ENCODE peak calls at places on chromosomes 13 and 19, in eight cellular contexts. Q is CD8-positive, alpha-beta memory T cell; C is aorta; J is CD4-positive, CD25-positive, alpha-beta regulatory T cell; R is epithelial cell of prostate; Z is heart left ventricle; B is substantia nigra; D is endodermal cell. P is an unnamed sample.

GRCh38 chr13:65789815-65790214 is 1440.3 kb downstream of the PCDH9 start:
- DNase-seq in Q (no peak), C (no peak), J (no peak), R (no peak), Z (no peak), B (no peak), D (no peak), P (no peak)

GRCh38 chr13:40446365-40446764 is 220.1 kb downstream of the FOXO1 start:
- DNase-seq in Q (no peak), C (no peak), J (no peak), R (no peak), Z (no peak), B (no peak), D (no peak), P (no peak)

GRCh38 chr19:12611361-12611699 is 610 bp downstream of the ZNF791 start:
- DNase-seq in Q (no peak), C (peak; percentile 89), J (no peak), R (no peak), Z (peak; percentile 69), B (peak; percentile 43), D (peak; percentile 86), P (peak; percentile 67)

GRCh38 chr19:35549174-35549788 is 3.9 kb downstream of the TMEM147 start:
- DNase-seq in Q (peak; percentile 48), C (no peak), J (peak; percentile 63), R (no peak), Z (no peak), B (peak; percentile 37), D (peak; percentile 88), P (no peak)

GRCh38 chr13:73492811-73493210 is 434.0 kb downstream of the KLF5 start:
- DNase-seq in Q (no peak), C (no peak), J (no peak), R (no peak), Z (no peak), B (no peak), D (no peak), P (no peak)

GRCh38 chr13:99422556-99423220 is 78.6 kb upstream of the TM9SF2 start:
- DNase-seq in Q (no peak), C (no peak), J (no peak), R (no peak), Z (no peak), B (no peak), D (no peak), P (no peak)

GRCh38 chr19:51572415-51572814 is 1.3 kb downstream of the ZNF175 start:
- DNase-seq in Q (no peak), C (no peak), J (no peak), R (no peak), Z (no peak), B (no peak), D (no peak), P (no peak)

GRCh38 chr19:52237771-52238400 is 31.5 kb upstream of the ZNF766 start:
- DNase-seq in Q (peak; percentile 38), C (no peak), J (peak; percentile 43), R (no peak), Z (no peak), B (peak; percentile 26), D (peak; percentile 84), P (peak; percentile 53)

GRCh38 chr19:29843180-29844051 is 31.6 kb downstream of the CCNE1 start:
- DNase-seq in Q (peak; percentile 8), C (peak; percentile 78), J (peak; percentile 19), R (no peak), Z (no peak), B (no peak), D (peak; percentile 71), P (peak; percentile 52)

GRCh38 chr19:54626757-54627156 is 3.5 kb upstream of the LILRB1 start:
- DNase-seq in Q (no peak), C (no peak), J (no peak), R (no peak), Z (no peak), B (no peak), D (no peak), P (no peak)

GRCh38 chr13:113486698-113487097 is 3.8 kb downstream of the DCUN1D2 start:
- DNase-seq in Q (no peak), C (no peak), J (no peak), R (no peak), Z (no peak), B (no peak), D (no peak), P (no peak)

GRCh38 chr13:106916329-106916728 is 348.4 kb upstream of the ARGLU1 start:
- DNase-seq in Q (no peak), C (no peak), J (no peak), R (no peak), Z (no peak), B (no peak), D (no peak), P (no peak)

GRCh38 chr13:100100115-100100879 is 11.4 kb downstream of the PCCA start:
- DNase-seq in Q (no peak), C (no peak), J (no peak), R (peak; percentile 51), Z (no peak), B (no peak), D (no peak), P (no peak)

GRCh38 chr13:96948127-96948526 is 46.1 kb downstream of the OXGR1 start:
- DNase-seq in Q (no peak), C (no peak), J (no peak), R (no peak), Z (no peak), B (no peak), D (no peak), P (no peak)
- H3K27ac ChIP-seq in Q (no peak overlapping the region), C (no peak overlapping the region), J (no peak overlapping the region), R (no peak overlapping the region), Z (no peak overlapping the region), B (no peak overlapping the region), D (no peak overlapping the region), P (no peak overlapping the region)

GRCh38 chr19:47065242-47065641 is 16.8 kb upstream of the TMEM160 start:
- DNase-seq in Q (no peak), C (no peak), J (no peak), R (no peak), Z (no peak), B (no peak), D (peak; percentile 44), P (no peak)
- H3K27ac ChIP-seq in Q (no peak overlapping the region), C (no peak overlapping the region), J (no peak overlapping the region), R (no peak overlapping the region), Z (no peak overlapping the region), B (no peak overlapping the region), D (no peak overlapping the region), P (no peak overlapping the region)

DNA sequence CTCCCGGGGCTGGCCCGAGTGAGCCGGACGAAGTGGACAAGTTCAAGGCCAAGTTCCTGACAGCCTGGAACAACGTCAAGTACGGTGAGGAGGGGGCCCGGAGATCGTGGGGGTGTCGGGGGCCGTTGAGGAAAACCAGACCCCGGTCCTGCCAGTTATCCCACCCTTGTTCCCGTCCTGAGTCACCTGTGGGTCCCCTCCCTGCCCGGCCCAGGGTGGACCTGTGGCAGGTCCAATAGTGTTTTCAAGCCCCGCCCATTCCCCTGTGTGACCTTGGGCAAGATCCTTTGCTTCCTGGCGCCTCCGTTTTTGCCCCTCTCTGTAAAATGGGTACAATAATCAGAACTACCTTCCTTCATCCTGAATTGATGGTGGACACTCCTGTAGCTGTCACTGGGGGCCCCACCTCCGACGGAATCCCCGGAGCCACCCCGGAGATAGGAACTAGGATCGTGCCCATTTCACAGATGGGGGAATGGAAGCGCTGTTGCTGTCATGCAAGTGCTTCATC is 593 bp downstream of the ATG4D start:
- DNase-seq in Q (no peak), C (peak; percentile 75), J (no peak), R (no peak), Z (no peak), B (no peak), D (peak; percentile 63), P (no peak)
- H3K27ac ChIP-seq in Q (peak overlapping the region; percentile 79), C (no peak overlapping the region), J (peak overlapping the region; percentile 69), R (peak overlapping the region; percentile 48), Z (peak overlapping the region; percentile 93), B (peak overlapping the region; percentile 92), D (no peak overlapping the region), P (peak overlapping the region; percentile 91)

GRCh38 chr19:4923379-4923747 is 14.1 kb downstream of the UHRF1 start:
- DNase-seq in Q (no peak), C (no peak), J (no peak), R (no peak), Z (no peak), B (no peak), D (no peak), P (no peak)

DNA sequence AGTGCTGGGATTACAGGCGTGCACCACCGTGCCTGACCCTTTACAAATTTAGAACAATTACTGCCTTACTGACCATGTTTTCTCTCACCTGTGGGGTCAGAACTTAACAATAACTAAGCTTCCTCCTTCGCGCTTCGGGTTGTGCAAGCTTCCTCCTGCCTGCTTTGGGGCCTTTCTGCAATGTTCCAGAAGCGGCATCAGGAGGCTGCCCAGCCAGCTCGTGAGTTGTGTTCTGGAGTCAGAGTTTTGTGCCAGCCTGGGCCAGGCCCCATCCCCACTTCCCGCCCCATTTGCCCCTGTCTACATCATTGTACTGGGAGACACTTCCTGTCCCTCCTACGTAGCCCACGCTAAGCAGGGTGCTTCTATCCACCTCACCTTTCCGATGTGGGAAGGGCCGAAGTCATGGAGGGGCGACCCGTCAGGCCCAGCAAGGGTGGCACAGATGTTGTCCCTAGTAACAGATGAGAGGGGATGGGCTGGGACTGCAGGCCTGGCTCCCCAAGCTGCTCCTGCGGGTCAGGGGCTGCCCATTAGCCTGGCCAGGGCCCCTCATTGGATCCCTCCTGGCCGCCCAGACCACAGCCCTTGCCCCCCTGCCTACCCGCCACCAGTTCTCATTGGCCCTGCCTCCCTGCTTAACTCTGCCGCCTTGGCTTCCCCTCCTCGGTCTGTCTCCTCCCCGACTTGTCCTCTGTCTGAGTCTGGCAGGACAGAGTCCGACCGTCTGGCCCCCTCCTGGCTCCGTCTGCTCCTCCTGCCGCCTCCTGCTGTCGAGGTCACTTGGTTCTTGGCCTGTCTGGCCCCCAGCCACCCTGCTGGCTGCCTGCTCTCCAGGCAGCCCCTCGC is 13.5 kb downstream of the UHRF1 start:
- DNase-seq in Q (no peak), C (no peak), J (no peak), R (no peak), Z (no peak), B (peak; percentile 10), D (no peak), P (peak; percentile 67)
- H3K27ac ChIP-seq in Q (no peak overlapping the region), C (no peak overlapping the region), J (no peak overlapping the region), R (no peak overlapping the region), Z (no peak overlapping the region), B (no peak overlapping the region), D (peak overlapping the region; percentile 83), P (no peak overlapping the region)

P was measured in lower lobe of right lung.